ENCODE peak calls at places on chromosomes 5 and 9, in six cellular contexts. Y, I, C, A, L and W are unnamed samples.

GRCh38 chr5:173717959-173718358 is 101.5 kb upstream of the BOD1 start:
- DNase-seq in C (no peak), A (no peak), L (no peak), I (no peak), Y (no peak), W (no peak)

GRCh38 chr5:83785176-83785668 is 64.6 kb upstream of the HAPLN1 start:
- DNase-seq in L (no peak), C (no peak), A (no peak), Y (no peak), I (no peak), W (no peak)

GRCh38 chr5:142386151-142387021 is 61.6 kb upstream of the SPRY4 start:
- DNase-seq in I (no peak), C (no peak), A (no peak), Y (no peak), L (no peak), W (no peak)

GRCh38 chr5:102998224-102998623 is 121.7 kb downstream of the GIN1 start:
- DNase-seq in A (no peak), Y (no peak), I (no peak), C (no peak), L (no peak), W (no peak)

GRCh38 chr5:16490911-16491310 is 25.3 kb upstream of the ZNF622 start:
- DNase-seq in I (no peak), L (no peak), A (no peak), Y (no peak), C (no peak), W (no peak)

GRCh38 chr5:68843600-68844342 is 250.0 kb upstream of the SLC30A5 start:
- DNase-seq in L (no peak), I (no peak), Y (no peak), A (no peak), C (no peak), W (no peak)

GRCh38 chr5:133383580-133383939 is 228.8 kb downstream of the FSTL4 start:
- DNase-seq in Y (no peak), I (no peak), C (peak; percentile 28), L (no peak), A (no peak), W (no peak)

GRCh38 chr9:19998823-19999455 is 210.1 kb upstream of the SLC24A2 start:
- DNase-seq in A (no peak), L (no peak), Y (no peak), I (no peak), C (no peak), W (no peak)

GRCh38 chr5:157520911-157521703 is 54.5 kb downstream of the ADAM19 start:
- DNase-seq in L (no peak), C (no peak), I (no peak), Y (no peak), A (no peak), W (no peak)

GRCh38 chr9:20551236-20551635 is 71.1 kb downstream of the MLLT3 start:
- DNase-seq in I (no peak), A (no peak), Y (no peak), C (no peak), L (no peak), W (no peak)

GRCh38 chr9:135822383-135822755 is 85.0 kb downstream of the CAMSAP1 start:
- DNase-seq in A (no peak), Y (no peak), C (no peak), I (no peak), L (no peak), W (no peak)

GRCh38 chr9:130181645-130182044 is 9.4 kb downstream of the NCS1 start:
- DNase-seq in A (no peak), L (no peak), Y (no peak), C (no peak), I (no peak), W (no peak)

GRCh38 chr5:177303925-177304391 is 359 bp downstream of the PRELID1 start:
- DNase-seq in A (no peak), C (no peak), L (no peak), I (peak; percentile 44), Y (no peak), W (no peak)

GRCh38 chr5:177495243-177496060 is 2.0 kb downstream of the PDLIM7 start:
- DNase-seq in L (no peak), C (peak; percentile 92), Y (no peak), I (peak; percentile 74), A (peak; percentile 82), W (no peak)

GRCh38 chr9:125932012-125932411 is 184.8 kb downstream of the PBX3 start:
- DNase-seq in A (no peak), Y (no peak), C (no peak), I (no peak), L (no peak), W (no peak)

GRCh38 chr5:175354961-175355360 is 89.0 kb downstream of the DRD1 start:
- DNase-seq in A (no peak), Y (no peak), I (no peak), L (no peak), C (no peak), W (no peak)

GRCh38 chr9:89021154-89021803 is 30.0 kb downstream of the S1PR3 start:
- DNase-seq in L (no peak), C (no peak), I (peak; percentile 68), Y (no peak), A (peak; percentile 62), W (peak; percentile 92)

GRCh38 chr5:3597002-3597726 is 1.5 kb downstream of the IRX1 start:
- DNase-seq in L (no peak), I (no peak), C (peak; percentile 38), A (no peak), Y (no peak), W (no peak)

GRCh38 chr5:3598725-3599282 is 3.2 kb downstream of the IRX1 start:
- DNase-seq in I (no peak), A (no peak), L (no peak), Y (no peak), C (peak; percentile 55), W (no peak)

GRCh38 chr5:3596261-3596825 is 711 bp downstream of the IRX1 start:
- DNase-seq in L (no peak), C (peak; percentile 46), Y (no peak), I (no peak), A (no peak), W (no peak)

GRCh38 chr5:3598236-3598635 is 2.6 kb downstream of the IRX1 start:
- DNase-seq in L (no peak), A (no peak), Y (no peak), C (peak; percentile 40), I (no peak), W (no peak)

GRCh38 chr5:3597727-3598082 is 2.1 kb downstream of the IRX1 start:
- DNase-seq in I (no peak), L (no peak), A (no peak), Y (no peak), C (no peak), W (no peak)
- H3K9me3 ChIP-seq in I (no peaks in the 10 kb centered on the region), L (no peaks in the 10 kb centered on the region), A (no peaks in the 10 kb centered on the region), Y (no peaks in the 10 kb centered on the region), C (no peaks in the 10 kb centered on the region), W (no peaks in the 10 kb centered on the region)

DNA sequence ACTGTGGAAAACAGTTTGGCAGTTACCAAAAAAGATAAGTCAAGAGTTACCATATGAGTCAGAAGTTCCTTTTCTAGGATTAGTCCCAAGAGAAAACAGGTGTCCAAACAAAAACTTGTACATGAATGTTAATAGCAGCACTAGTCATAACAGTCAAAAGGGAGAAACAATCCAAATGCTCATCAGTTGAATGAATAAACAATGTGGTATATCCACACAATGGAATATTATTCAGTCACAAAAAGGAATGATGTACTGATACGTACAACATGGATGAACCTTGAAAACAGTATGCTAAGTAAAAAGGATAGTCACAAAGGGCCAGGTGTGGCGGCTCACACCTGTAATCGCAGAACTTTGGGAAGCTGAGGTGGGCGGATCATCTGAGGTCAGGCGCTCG is 7.9 kb downstream of the ZNF510 start:
- DNase-seq in I (no peak), A (no peak), C (no peak), Y (no peak), L (no peak), W (no peak)
- H3K9me3 ChIP-seq in I (peaks cover 69% of the 10 kb centered on the region), A (peaks cover 27% of the 10 kb centered on the region), C (no peaks in the 10 kb centered on the region), Y (peaks cover 30% of the 10 kb centered on the region), L (peaks cover 39% of the 10 kb centered on the region), W (peaks cover 49% of the 10 kb centered on the region)

GRCh38 chr5:4019841-4020240 is 424.2 kb downstream of the IRX1 start:
- DNase-seq in Y (no peak), A (no peak), I (no peak), C (no peak), L (no peak), W (no peak)
- H3K9me3 ChIP-seq in Y (no peaks in the 10 kb centered on the region), A (no peaks in the 10 kb centered on the region), I (no peaks in the 10 kb centered on the region), C (no peaks in the 10 kb centered on the region), L (no peaks in the 10 kb centered on the region), W (no peaks in the 10 kb centered on the region)

GRCh38 chr5:94064025-94064424 is 322.6 kb upstream of the POU5F2 start:
- DNase-seq in A (no peak), C (no peak), I (no peak), Y (no peak), L (no peak), W (no peak)
- H3K9me3 ChIP-seq in A (no peaks in the 10 kb centered on the region), C (no peaks in the 10 kb centered on the region), I (peaks cover 25% of the 10 kb centered on the region), Y (peaks cover 6% of the 10 kb centered on the region), L (peaks cover 14% of the 10 kb centered on the region), W (peaks cover 37% of the 10 kb centered on the region)

GRCh38 chr5:172428224-172429166 is 25.8 kb downstream of the SH3PXD2B start:
- DNase-seq in I (no peak), L (no peak), Y (no peak), A (no peak), C (no peak), W (no peak)
- H3K9me3 ChIP-seq in I (no peaks in the 10 kb centered on the region), L (no peaks in the 10 kb centered on the region), Y (no peaks in the 10 kb centered on the region), A (no peaks in the 10 kb centered on the region), C (no peaks in the 10 kb centered on the region), W (no peaks in the 10 kb centered on the region)

GRCh38 chr5:81542242-81542641 is 148.3 kb upstream of the ACOT12 start:
- DNase-seq in A (no peak), L (no peak), C (no peak), Y (no peak), I (no peak), W (no peak)
- H3K9me3 ChIP-seq in A (no peaks in the 10 kb centered on the region), L (no peaks in the 10 kb centered on the region), C (no peaks in the 10 kb centered on the region), Y (no peaks in the 10 kb centered on the region), I (no peaks in the 10 kb centered on the region), W (no peaks in the 10 kb centered on the region)

DNA sequence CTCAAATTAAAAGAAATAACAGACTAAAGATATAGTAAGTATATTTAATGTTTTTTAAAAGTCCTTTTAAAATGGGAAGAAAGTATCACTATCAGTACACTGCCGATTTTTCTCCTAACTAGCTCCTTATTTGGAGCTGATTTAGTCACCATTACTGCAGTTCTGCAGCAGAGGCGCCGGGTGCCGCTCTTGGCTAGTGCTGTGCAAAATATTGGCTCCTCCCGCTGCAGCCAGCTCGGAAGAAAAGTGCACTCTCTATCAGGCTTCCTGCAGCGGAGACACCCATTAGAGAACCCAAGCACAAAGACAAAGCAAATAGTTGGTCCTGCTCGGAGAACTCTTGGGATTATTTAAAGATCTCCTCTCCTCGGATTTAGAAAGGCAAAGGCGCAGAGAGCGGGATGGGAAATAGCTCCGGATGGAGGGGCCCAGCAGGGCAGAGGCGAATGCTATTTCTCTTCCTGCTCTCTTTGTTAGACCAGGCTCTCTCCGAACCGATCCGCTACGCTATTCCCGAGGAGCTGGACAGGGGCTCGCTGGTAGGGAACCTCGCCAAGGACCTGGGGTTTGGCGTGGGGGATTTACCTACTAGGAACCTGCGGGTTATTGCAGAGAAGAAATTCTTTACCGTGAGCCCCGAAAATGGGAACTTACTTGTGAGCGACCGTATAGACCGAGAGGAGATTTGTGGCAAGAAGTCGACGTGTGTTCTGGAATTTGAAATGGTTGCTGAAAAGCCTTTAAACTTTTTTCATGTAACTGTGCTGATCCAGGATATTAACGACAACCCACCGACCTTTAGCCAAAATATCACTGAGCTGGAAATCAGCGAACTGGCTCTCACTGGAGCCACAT is at the start of gene PCDHGB3:
- DNase-seq in I (peak; percentile 69), A (no peak), Y (peak; percentile 31), L (peak; percentile 30), C (no peak), W (no peak)
- H3K9me3 ChIP-seq in I (peaks cover 11% of the 10 kb centered on the region), A (peaks cover 45% of the 10 kb centered on the region), Y (peaks cover 5% of the 10 kb centered on the region), L (no peaks in the 10 kb centered on the region), C (no peaks in the 10 kb centered on the region), W (peaks cover 99% of the 10 kb centered on the region)